ENCODE peak calls at places on chromosome 22, in five cellular contexts. P is A549, R is heart left ventricle, H is adrenal gland, T is ovary. V is an unnamed sample.

GRCh38 chr22:38549106-38549884 is 20.7 kb downstream of the DMC1 start:
- DNase-seq in R (no peak), H (no peak), T (no peak), P (no peak), V (no peak)

GRCh38 chr22:20267441-20268288 is 453 bp downstream of the RTN4R start:
- DNase-seq in P (peak; percentile 6), R (no peak), H (no peak), T (no peak), V (no peak)

GRCh38 chr22:46007848-46008261 is 30.9 kb upstream of the WNT7B start:
- DNase-seq in H (peak; percentile 54), R (peak; percentile 89), P (no peak), T (peak; percentile 89), V (no peak)

GRCh38 chr22:25027959-25028840 is 75.7 kb downstream of the KIAA1671 start:
- DNase-seq in H (no peak), P (peak; percentile 31), R (no peak), T (no peak), V (peak; percentile 31)

GRCh38 chr22:11616811-11617210 is 3911.2 kb upstream of the OR11H1 start:
- DNase-seq in H (no peak), R (no peak), P (no peak), T (no peak), V (no peak)

GRCh38 chr22:43315687-43316217 is 27.4 kb downstream of the SCUBE1 start:
- DNase-seq in P (no peak), R (no peak), H (no peak), T (no peak), V (no peak)

GRCh38 chr22:26592368-26593015 is 2.6 kb upstream of the TPST2 start:
- DNase-seq in P (no peak), H (no peak), T (no peak), R (no peak), V (no peak)

GRCh38 chr22:48895831-48896765 is 931.6 kb downstream of the BRD1 start:
- DNase-seq in R (peak; percentile 36), T (no peak), P (no peak), H (no peak), V (peak; percentile 23)

GRCh38 chr22:38523479-38523878 is 17.4 kb upstream of the DDX17 start:
- DNase-seq in P (no peak), R (no peak), H (no peak), T (no peak), V (no peak)

GRCh38 chr22:31995046-31995445 is 48.0 kb upstream of the SLC5A1 start:
- DNase-seq in H (no peak), R (no peak), T (no peak), P (no peak), V (no peak)

GRCh38 chr22:42905217-42905616 is 48.1 kb upstream of the ARFGAP3 start:
- DNase-seq in P (no peak), T (no peak), H (no peak), R (no peak), V (peak; percentile 62)

GRCh38 chr22:46359362-46359761 is 23.8 kb downstream of the TRMU start:
- DNase-seq in R (peak; percentile 37), T (no peak), P (no peak), H (no peak), V (no peak)

GRCh38 chr22:40684728-40685127 is 5.4 kb downstream of the MCHR1 start:
- DNase-seq in H (no peak), P (no peak), R (no peak), T (no peak), V (no peak)
- H3K4me3 ChIP-seq in H (no peak overlapping the region), P (no peak overlapping the region), R (no peak overlapping the region), T (no peak overlapping the region), V (no peak overlapping the region)

GRCh38 chr22:50529416-50530279 is at the start of gene TYMP:
- DNase-seq in T (no peak), R (peak; percentile 93), P (peak; percentile 45), H (peak; percentile 43), V (peak; percentile 90)
- TF ChIP-seq POLR2A in T (no peak), R (no peak), P (no peak), H (peak; percentile 36), V (peak; percentile 88)

DNA sequence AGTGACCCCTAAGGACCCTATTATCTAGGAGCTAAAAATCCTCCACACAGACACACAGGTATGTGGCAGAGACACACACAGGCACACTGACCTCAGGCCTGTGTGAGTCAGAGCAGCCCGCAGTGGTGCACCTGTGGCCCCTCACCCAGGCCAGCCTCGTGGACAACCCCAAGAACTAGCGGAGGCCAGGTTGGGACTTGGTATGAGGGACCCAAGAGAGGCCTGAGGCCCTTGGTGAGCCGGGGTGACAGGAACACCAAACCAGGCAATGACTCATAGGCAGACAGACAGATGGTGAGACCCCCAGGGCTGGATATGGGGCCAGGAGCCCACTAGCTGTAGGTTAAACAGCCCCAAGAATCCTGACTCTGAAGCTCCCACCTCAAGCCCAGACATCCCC is 6.0 kb downstream of the CASTOR1 start:
- DNase-seq in T (no peak), R (peak; percentile 56), H (no peak), P (no peak), V (no peak)
- H3K4me1 ChIP-seq in T (peaks cover 2% of the 10 kb centered on the region), R (peaks cover 16% of the 10 kb centered on the region), H (peaks cover 12% of the 10 kb centered on the region), P (peaks cover 25% of the 10 kb centered on the region), V (peaks cover 6% of the 10 kb centered on the region)

DNA sequence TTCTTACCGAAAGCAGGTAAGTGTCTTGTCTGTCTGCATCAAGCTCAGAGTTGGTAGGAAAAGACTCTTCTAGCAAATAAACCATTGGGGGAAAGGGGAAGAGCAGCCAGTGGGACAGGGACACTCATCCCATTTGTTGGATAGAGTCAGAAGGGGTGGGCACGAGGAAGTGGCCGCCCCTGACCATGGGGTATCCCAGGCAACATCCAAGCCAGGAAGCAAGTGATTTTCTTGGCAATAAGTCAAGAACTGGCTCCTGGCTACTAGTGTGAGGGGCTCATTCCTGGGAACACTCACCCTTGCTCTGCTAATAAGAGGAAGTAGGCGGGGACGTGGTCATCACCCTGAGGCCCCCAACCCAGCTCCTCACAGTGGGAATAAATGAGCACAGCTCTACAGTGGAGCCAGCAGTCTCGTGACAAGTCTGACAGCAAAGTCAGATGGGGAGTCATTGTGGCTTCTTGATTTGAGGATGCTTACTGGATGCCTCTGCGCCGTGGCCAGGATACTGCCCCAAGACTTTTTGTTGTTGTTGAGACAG is 6.7 kb downstream of the SLC25A18 start:
- DNase-seq in R (no peak), H (peak; percentile 19), P (no peak), T (no peak), V (no peak)
- H3K4me3 ChIP-seq in R (no peak overlapping the region), H (no peak overlapping the region), P (no peak overlapping the region), T (peak overlapping the region; percentile 1), V (peak overlapping the region; percentile 60)

GRCh38 chr22:36411589-36412258 is 24.0 kb upstream of the MYH9 start:
- DNase-seq in T (no peak), R (no peak), P (no peak), H (no peak), V (peak; percentile 38)

GRCh38 chr22:36413022-36413770 is 25.4 kb upstream of the MYH9 start:
- DNase-seq in R (no peak), T (no peak), H (peak; percentile 74), P (no peak), V (no peak)

GRCh38 chr22:36406721-36407120 is 19.0 kb upstream of the MYH9 start:
- DNase-seq in P (no peak), T (no peak), R (no peak), H (peak; percentile 44), V (no peak)

GRCh38 chr22:36409067-36409466 is 21.3 kb upstream of the MYH9 start:
- DNase-seq in R (no peak), H (no peak), P (no peak), T (no peak), V (no peak)

GRCh38 chr22:36409911-36410756 is 22.4 kb upstream of the MYH9 start:
- DNase-seq in H (peak; percentile 96), P (no peak), R (peak; percentile 83), T (peak; percentile 95), V (peak; percentile 94)
- TF ChIP-seq POLR2A in H (peak; percentile 4), P (no peak), R (no peak), T (peak; percentile 29), V (peak; percentile 88)